ENCODE peak calls at places on chromosomes 7 and 10, in ten cellular contexts. D is cardiac fibroblast; J is adrenal gland; C is D721Med; K is GM18507; O is NCI-H2171; X is GM23248; U is brain microvascular endothelial cell; P is amygdala; Q is activated naive CD8-positive, alpha-beta T cell treated with anti-CD3 and anti-CD28 coated beads for 36 hours. F is an unnamed sample.

GRCh38 chr10:118309911-118310310 is 32.2 kb downstream of the FAM204A start:
- DNase-seq in D (no peak), J (no peak), C (no peak), K (no peak), O (no peak), X (no peak), U (no peak), P (no peak), Q (no peak), F (no peak)

GRCh38 chr7:141483044-141483443 is 68.2 kb upstream of the AGK start:
- DNase-seq in D (no peak), J (no peak), C (no peak), K (no peak), O (no peak), X (no peak), U (no peak), P (no peak), Q (no peak), F (peak; percentile 16)

GRCh38 chr7:106009511-106010226 is 46.6 kb downstream of the CDHR3 start:
- DNase-seq in D (peak; percentile 96), J (peak; percentile 90), C (peak; percentile 83), K (peak; percentile 57), O (no peak), X (peak; percentile 99), U (peak; percentile 95), P (peak; percentile 43), Q (peak; percentile 78), F (peak; percentile 98)

GRCh38 chr10:43775379-43775778 is 126.7 kb upstream of the ZNF32 start:
- DNase-seq in D (no peak), J (no peak), C (no peak), K (no peak), O (no peak), X (no peak), U (no peak), P (no peak), Q (no peak), F (no peak)

GRCh38 chr10:34137955-34138354 is 677.1 kb downstream of the PARD3 start:
- DNase-seq in D (no peak), J (no peak), C (no peak), K (no peak), O (no peak), X (no peak), U (no peak), P (no peak), Q (no peak), F (no peak)

GRCh38 chr10:71771821-71772617 is 1.3 kb downstream of the VSIR start:
- DNase-seq in D (peak; percentile 86), J (peak; percentile 75), C (no peak), K (no peak), O (no peak), X (peak; percentile 94), U (peak; percentile 43), P (no peak), Q (peak; percentile 63), F (peak; percentile 40)

GRCh38 chr10:21517134-21517982 is 8.1 kb downstream of the SKIDA1 start:
- DNase-seq in D (peak; percentile 61), J (peak; percentile 68), C (no peak), K (no peak), O (no peak), X (peak; percentile 76), U (no peak), P (no peak), Q (peak; percentile 36), F (peak; percentile 71)

GRCh38 chr10:57979466-57979865 is 288.2 kb downstream of the IPMK start:
- DNase-seq in D (peak; percentile 21), J (no peak), C (no peak), K (no peak), O (no peak), X (peak; percentile 53), U (peak; percentile 34), P (no peak), Q (no peak), F (no peak)

GRCh38 chr10:105885495-105885894 is 1244.4 kb downstream of the SORCS3 start:
- DNase-seq in D (no peak), J (no peak), C (no peak), K (no peak), O (no peak), X (no peak), U (no peak), P (no peak), Q (no peak), F (no peak)

GRCh38 chr7:114988755-114989154 is 66.9 kb downstream of the MDFIC start:
- DNase-seq in D (peak; percentile 69), J (peak; percentile 85), C (no peak), K (no peak), O (no peak), X (peak; percentile 71), U (peak; percentile 82), P (no peak), Q (no peak), F (no peak)

GRCh38 chr10:103843854-103844567 is 11.4 kb downstream of the SH3PXD2A start:
- DNase-seq in D (peak; percentile 50), J (no peak), C (no peak), K (no peak), O (no peak), X (peak; percentile 87), U (no peak), P (no peak), Q (no peak), F (peak; percentile 44)

GRCh38 chr7:5284304-5285281 is 1.9 kb downstream of the SLC29A4 start:
- DNase-seq in D (peak; percentile 23), J (peak; percentile 46), C (peak; percentile 88), K (no peak), O (peak; percentile 58), X (no peak), U (no peak), P (peak; percentile 53), Q (peak; percentile 36), F (peak; percentile 87)

GRCh38 chr10:131082201-131082850 is 229.2 kb downstream of the TCERG1L start:
- DNase-seq in D (no peak), J (no peak), C (no peak), K (no peak), O (no peak), X (no peak), U (no peak), P (no peak), Q (no peak), F (no peak)

F was measured in NCI-H69.